ENCODE peak calls at places on chromosomes 5 and 9, in seven cellular contexts. B is H9, V is H1, J is IMR-90, Q is mesenchymal stem cell, F is mesendoderm, S is trophoblast cell. R is an unnamed sample.
A peak's percentile ranks its signal among the peaks of the same experiment; 100 is the strongest.

GRCh38 chr5:16578474-16578883 is 38.3 kb downstream of the RETREG1 start:
- DNase-seq in B (no peak), V (no peak), J (no peak), Q (no peak), F (no peak), S (no peak), R (no peak)

GRCh38 chr5:50767588-50767987 is 101.2 kb downstream of the PARP8 start:
- DNase-seq in B (no peak), V (no peak), J (peak; percentile 41), Q (no peak), F (no peak), S (no peak), R (no peak)

GRCh38 chr5:76816110-76816831 is 2.6 kb upstream of the F2RL1 start:
- DNase-seq in B (no peak), V (no peak), J (no peak), Q (no peak), F (no peak), S (no peak), R (no peak)

GRCh38 chr9:81374881-81375280 is 314.5 kb downstream of the TLE1 start:
- DNase-seq in B (no peak), V (no peak), J (peak; percentile 40), Q (peak; percentile 29), F (peak; percentile 60), S (no peak), R (no peak)

GRCh38 chr5:41508186-41508585 is 2.2 kb downstream of the PLCXD3 start:
- DNase-seq in B (no peak), V (no peak), J (no peak), Q (no peak), F (no peak), S (peak; percentile 49), R (no peak)

GRCh38 chr9:4865685-4866084 is 72.9 kb downstream of the RCL1 start:
- DNase-seq in B (no peak), V (no peak), J (no peak), Q (no peak), F (no peak), S (peak; percentile 35), R (no peak)

GRCh38 chr9:23005061-23005690 is 558.6 kb downstream of the DMRTA1 start:
- DNase-seq in B (no peak), V (no peak), J (no peak), Q (no peak), F (peak; percentile 65), S (no peak), R (no peak)

GRCh38 chr5:151781201-151781600 is 9.4 kb downstream of the G3BP1 start:
- DNase-seq in B (no peak), V (no peak), J (no peak), Q (no peak), F (no peak), S (no peak), R (no peak)

GRCh38 chr5:173307695-173308094 is 20.5 kb downstream of the STC2 start:
- DNase-seq in B (no peak), V (no peak), J (no peak), Q (no peak), F (no peak), S (no peak), R (no peak)

GRCh38 chr5:142065273-142065672 is 43.3 kb upstream of the NDFIP1 start:
- DNase-seq in B (no peak), V (no peak), J (peak; percentile 38), Q (peak; percentile 41), F (peak; percentile 51), S (peak; percentile 20), R (peak; percentile 32)

GRCh38 chr5:14127587-14127986 is 15.6 kb upstream of the TRIO start:
- DNase-seq in B (no peak), V (no peak), J (no peak), Q (no peak), F (no peak), S (no peak), R (no peak)

GRCh38 chr5:39547548-39548154 is 122.9 kb upstream of the DAB2 start:
- DNase-seq in B (no peak), V (no peak), J (peak; percentile 68), Q (peak; percentile 71), F (peak; percentile 63), S (peak; percentile 89), R (peak; percentile 41)

GRCh38 chr5:179553875-179554274 is 3.5 kb downstream of the RUFY1 start:
- DNase-seq in B (peak; percentile 52), V (no peak), J (peak; percentile 84), Q (peak; percentile 85), F (peak; percentile 76), S (peak; percentile 81), R (no peak)

GRCh38 chr5:146107901-146108300 is 2.5 kb upstream of the PLAC8L1 start:
- DNase-seq in B (no peak), V (no peak), J (peak; percentile 31), Q (peak; percentile 4), F (no peak), S (no peak), R (no peak)

GRCh38 chr5:180330810-180331646 is 22.1 kb downstream of the GFPT2 start:
- DNase-seq in B (peak; percentile 25), V (no peak), J (peak; percentile 99), Q (peak; percentile 99), F (peak; percentile 90), S (peak; percentile 99), R (no peak)

GRCh38 chr9:13141629-13142028 is 137.9 kb downstream of the MPDZ start:
- DNase-seq in B (no peak), V (no peak), J (peak; percentile 27), Q (no peak), F (no peak), S (no peak), R (no peak)
- H3K23ac ChIP-seq in B (no peak overlapping the region), V (no peak overlapping the region), J (no peak overlapping the region), Q (no peak overlapping the region), F (no peak overlapping the region), S (no peak overlapping the region), R (no peak overlapping the region)

GRCh38 chr9:136920069-136920468 is 24.5 kb downstream of the FBXW5 start:
- DNase-seq in B (peak; percentile 20), V (no peak), J (no peak), Q (no peak), F (no peak), S (no peak), R (no peak)
- H3K23ac ChIP-seq in B (no peak overlapping the region), V (no peak overlapping the region), J (no peak overlapping the region), Q (no peak overlapping the region), F (no peak overlapping the region), S (no peak overlapping the region), R (no peak overlapping the region)

GRCh38 chr9:121450241-121450640 is 49.4 kb downstream of the GGTA1 start:
- DNase-seq in B (no peak), V (no peak), J (no peak), Q (peak; percentile 27), F (no peak), S (no peak), R (no peak)
- H3K23ac ChIP-seq in B (no peak overlapping the region), V (no peak overlapping the region), J (no peak overlapping the region), Q (no peak overlapping the region), F (no peak overlapping the region), S (no peak overlapping the region), R (no peak overlapping the region)

GRCh38 chr5:91742504-91742903 is 359.4 kb upstream of the ARRDC3 start:
- DNase-seq in B (no peak), V (no peak), J (no peak), Q (no peak), F (no peak), S (no peak), R (no peak)
- H3K23ac ChIP-seq in B (no peak overlapping the region), V (no peak overlapping the region), J (no peak overlapping the region), Q (no peak overlapping the region), F (no peak overlapping the region), S (no peak overlapping the region), R (no peak overlapping the region)